ENCODE peak calls at places on chromosomes 4 and X, in seven cellular contexts. V is COLO829; L is ACHN; K is NCI-H1417; I is SK-N-SH; M is CD4-positive, alpha-beta T cell; O is epithelial cell of esophagus. A is an unnamed sample.

GRCh38 chrX:108261541-108262218 is 170.1 kb downstream of the ATG4A start:
- DNase-seq in V (peak), L (no peak), K (no peak), I (no peak), M (no peak), O (peak), A (peak)

GRCh38 chr4:139606600-139607301 is 50.7 kb upstream of the SETD7 start:
- DNase-seq in V (peak), L (peak), K (no peak), I (no peak), M (no peak), O (peak), A (peak)

GRCh38 chr4:151434183-151434860 is 25.3 kb downstream of the FHIP1A start:
- DNase-seq in V (no peak), L (peak), K (no peak), I (no peak), M (no peak), O (peak), A (peak)

GRCh38 chrX:124502599-124502998 is 156.2 kb downstream of the SH2D1A start:
- DNase-seq in V (no peak), L (no peak), K (no peak), I (no peak), M (no peak), O (no peak), A (no peak)

GRCh38 chr4:77600521-77601451 is 4.8 kb upstream of the CXCL13 start:
- DNase-seq in V (peak), L (peak), K (peak), I (peak), M (no peak), O (peak), A (peak)

GRCh38 chrX:154308108-154308946 is 12.7 kb downstream of the TKTL1 start:
- DNase-seq in V (peak), L (peak), K (peak), I (peak), M (peak), O (peak), A (peak)

GRCh38 chr4:76954489-76954888 is 4.9 kb downstream of the SEPTIN11 start:
- DNase-seq in V (no peak), L (no peak), K (no peak), I (peak), M (no peak), O (no peak), A (no peak)

GRCh38 chrX:30875957-30876356 is 13.1 kb downstream of the TAB3 start:
- DNase-seq in V (no peak), L (peak), K (no peak), I (no peak), M (no peak), O (peak), A (peak)

GRCh38 chr4:40550900-40551546 is 78.6 kb downstream of the RBM47 start:
- DNase-seq in V (peak), L (peak), K (no peak), I (no peak), M (no peak), O (peak), A (peak)

GRCh38 chrX:146707781-146708180 is 101.8 kb upstream of the CXorf51B start:
- DNase-seq in V (no peak), L (no peak), K (no peak), I (no peak), M (no peak), O (no peak), A (no peak)

GRCh38 chr4:124907881-124908280 is 195.3 kb upstream of the ANKRD50 start:
- DNase-seq in V (no peak), L (no peak), K (no peak), I (no peak), M (no peak), O (no peak), A (no peak)

A was measured in mammary epithelial cell.